ENCODE peak calls at places on chromosomes 13 and 19, in five cellular contexts. One of them, this sample, is unnamed.
A peak's percentile ranks its signal among the peaks of the same experiment; 100 is the strongest.

GRCh38 chr19:49118565-49119410 is at the start of gene C19orf73:
- DNase-seq in GM12878: peak; percentile 69
- DNase-seq in H1: peak; percentile 94
- DNase-seq in K562: peak; percentile 97
- DNase-seq in HepG2: peak; percentile 82
- DNase-seq in this sample: peak; percentile 99

GRCh38 chr13:98485561-98485960 is 91.3 kb downstream of the STK24 start:
- DNase-seq in GM12878: no peak
- DNase-seq in H1: no peak
- DNase-seq in K562: no peak
- DNase-seq in HepG2: no peak
- DNase-seq in this sample: no peak

GRCh38 chr19:35416331-35416730 is 31.7 kb upstream of the FFAR2 start:
- DNase-seq in GM12878: no peak
- DNase-seq in H1: no peak
- DNase-seq in K562: no peak
- DNase-seq in HepG2: no peak
- DNase-seq in this sample: no peak

GRCh38 chr13:107284168-107284567 is 716.2 kb upstream of the ARGLU1 start:
- DNase-seq in GM12878: no peak
- DNase-seq in H1: no peak
- DNase-seq in K562: no peak
- DNase-seq in HepG2: no peak
- DNase-seq in this sample: no peak

GRCh38 chr19:56942749-56943148 is 102.2 kb upstream of the PEG3 start:
- DNase-seq in GM12878: no peak
- DNase-seq in H1: no peak
- DNase-seq in K562: peak; percentile 15
- DNase-seq in HepG2: no peak
- DNase-seq in this sample: peak; percentile 55

GRCh38 chr13:61466280-61466679 is 50.6 kb upstream of the PCDH20 start:
- DNase-seq in GM12878: no peak
- DNase-seq in H1: no peak
- DNase-seq in K562: no peak
- DNase-seq in HepG2: peak; percentile 3
- DNase-seq in this sample: no peak

GRCh38 chr19:39524495-39524894 is 8.2 kb downstream of the EID2B start:
- DNase-seq in GM12878: no peak
- DNase-seq in H1: no peak
- DNase-seq in K562: no peak
- DNase-seq in HepG2: peak; percentile 50
- DNase-seq in this sample: no peak

GRCh38 chr19:56596676-56597075 is 1.6 kb downstream of the ZNF71 start:
- DNase-seq in GM12878: no peak
- DNase-seq in H1: no peak
- DNase-seq in K562: no peak
- DNase-seq in HepG2: no peak
- DNase-seq in this sample: no peak

GRCh38 chr13:69948016-69948415 is 159.6 kb upstream of the ATXN8OS start:
- DNase-seq in GM12878: peak; percentile 59
- DNase-seq in H1: no peak
- DNase-seq in K562: no peak
- DNase-seq in HepG2: no peak
- DNase-seq in this sample: no peak

GRCh38 chr19:7216373-7216902 is 77.8 kb downstream of the INSR start:
- DNase-seq in GM12878: no peak
- DNase-seq in H1: no peak
- DNase-seq in K562: no peak
- DNase-seq in HepG2: no peak
- DNase-seq in this sample: no peak

GRCh38 chr13:45269204-45269603 is 68.4 kb upstream of the KCTD4 start:
- DNase-seq in GM12878: no peak
- DNase-seq in H1: no peak
- DNase-seq in K562: no peak
- DNase-seq in HepG2: no peak
- DNase-seq in this sample: no peak

GRCh38 chr13:109332501-109333499 is 453.6 kb downstream of the IRS2 start:
- DNase-seq in GM12878: no peak
- DNase-seq in H1: no peak
- DNase-seq in K562: no peak
- DNase-seq in HepG2: no peak
- DNase-seq in this sample: no peak

GRCh38 chr13:102968572-102969228 is 97.5 kb downstream of the SLC10A2 start:
- DNase-seq in GM12878: no peak
- DNase-seq in H1: no peak
- DNase-seq in K562: no peak
- DNase-seq in HepG2: peak; percentile 37
- DNase-seq in this sample: no peak

GRCh38 chr19:18290250-18291018 is 9.0 kb upstream of the JUND start:
- DNase-seq in GM12878: peak; percentile 79
- DNase-seq in H1: no peak
- DNase-seq in K562: no peak
- DNase-seq in HepG2: no peak
- DNase-seq in this sample: no peak

GRCh38 chr19:3098515-3099346 is 4.6 kb downstream of the GNA11 start:
- DNase-seq in GM12878: no peak
- DNase-seq in H1: peak; percentile 44
- DNase-seq in K562: no peak
- DNase-seq in HepG2: no peak
- DNase-seq in this sample: no peak

GRCh38 chr13:92967923-92968322 is 258.7 kb upstream of the GPC6 start:
- DNase-seq in GM12878: no peak
- DNase-seq in H1: no peak
- DNase-seq in K562: no peak
- DNase-seq in HepG2: peak; percentile 18
- DNase-seq in this sample: no peak

GRCh38 chr13:77492982-77493381 is 42.5 kb upstream of the SCEL start:
- DNase-seq in GM12878: no peak
- DNase-seq in H1: no peak
- DNase-seq in K562: no peak
- DNase-seq in HepG2: peak; percentile 4
- DNase-seq in this sample: peak; percentile 26

GRCh38 chr13:72651196-72651595 is 76.2 kb downstream of the MZT1 start:
- DNase-seq in GM12878: no peak
- DNase-seq in H1: no peak
- DNase-seq in K562: no peak
- DNase-seq in HepG2: peak; percentile 17
- DNase-seq in this sample: peak; percentile 32

GRCh38 chr19:40638327-40638726 is 37.2 kb downstream of the LTBP4 start:
- DNase-seq in GM12878: no peak
- DNase-seq in H1: no peak
- DNase-seq in K562: no peak
- DNase-seq in HepG2: no peak
- DNase-seq in this sample: no peak

GRCh38 chr13:67964091-67964490 is 734.0 kb upstream of the PCDH9 start:
- DNase-seq in GM12878: no peak
- DNase-seq in H1: no peak
- DNase-seq in K562: no peak
- DNase-seq in HepG2: no peak
- DNase-seq in this sample: no peak
- TF ChIP-seq EP300 in GM12878: no peak
- TF ChIP-seq EP300 in H1: no peak
- TF ChIP-seq EP300 in K562: no peak
- TF ChIP-seq EP300 in HepG2: no peak
- TF ChIP-seq EP300 in this sample: no peak

GRCh38 chr13:90686438-90686837 is 661.0 kb upstream of the MIR17HG start:
- DNase-seq in GM12878: no peak
- DNase-seq in H1: no peak
- DNase-seq in K562: no peak
- DNase-seq in HepG2: no peak
- DNase-seq in this sample: no peak
- TF ChIP-seq GABPA in GM12878: no peak
- TF ChIP-seq GABPA in H1: no peak
- TF ChIP-seq GABPA in K562: no peak
- TF ChIP-seq GABPA in HepG2: no peak
- TF ChIP-seq GABPA in this sample: no peak

GRCh38 chr19:16895467-16896097 is 6.8 kb downstream of the F2RL3 start:
- DNase-seq in GM12878: no peak
- DNase-seq in H1: no peak
- DNase-seq in K562: no peak
- DNase-seq in HepG2: no peak
- DNase-seq in this sample: no peak
- TF ChIP-seq RFX5 in GM12878: no peak
- TF ChIP-seq RFX5 in H1: no peak
- TF ChIP-seq RFX5 in K562: no peak
- TF ChIP-seq RFX5 in HepG2: no peak
- TF ChIP-seq RFX5 in this sample: no peak

DNA sequence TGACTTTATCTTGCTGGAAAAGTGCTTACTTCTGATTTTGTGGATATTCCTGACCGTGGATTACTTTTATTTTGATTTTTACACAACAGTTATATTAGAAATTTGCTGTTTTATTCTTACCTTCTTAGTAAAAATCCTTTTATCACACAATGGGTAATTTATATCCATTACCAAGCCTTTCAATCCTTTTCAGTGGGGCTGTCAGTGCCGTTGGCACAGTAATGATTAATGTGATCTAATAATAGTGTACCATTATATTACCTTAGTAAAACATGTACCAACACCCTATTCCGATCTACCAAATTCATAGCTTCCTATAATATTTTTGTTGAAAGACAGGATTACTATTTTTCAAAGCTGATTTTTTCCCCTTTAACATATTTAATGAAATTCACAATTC is 87.3 kb upstream of the ZNF536 start:
- DNase-seq in GM12878: no peak
- DNase-seq in H1: no peak
- DNase-seq in K562: no peak
- DNase-seq in HepG2: no peak
- DNase-seq in this sample: no peak
- TF ChIP-seq EP300 in GM12878: no peak
- TF ChIP-seq EP300 in H1: no peak
- TF ChIP-seq EP300 in K562: no peak
- TF ChIP-seq EP300 in HepG2: no peak
- TF ChIP-seq EP300 in this sample: no peak

GRCh38 chr13:113862191-113862765 is 1.6 kb downstream of the GAS6 start:
- DNase-seq in GM12878: no peak
- DNase-seq in H1: peak; percentile 50
- DNase-seq in K562: no peak
- DNase-seq in HepG2: no peak
- DNase-seq in this sample: no peak

GRCh38 chr13:113859311-113860050 is 4.4 kb downstream of the GAS6 start:
- DNase-seq in GM12878: no peak
- DNase-seq in H1: no peak
- DNase-seq in K562: no peak
- DNase-seq in HepG2: no peak
- DNase-seq in this sample: no peak

GRCh38 chr13:113861433-113862030 is 2.3 kb downstream of the GAS6 start:
- DNase-seq in GM12878: no peak
- DNase-seq in H1: peak; percentile 51
- DNase-seq in K562: no peak
- DNase-seq in HepG2: no peak
- DNase-seq in this sample: peak; percentile 91

GRCh38 chr13:113860579-113861432 is 3.1 kb downstream of the GAS6 start:
- DNase-seq in GM12878: no peak
- DNase-seq in H1: peak; percentile 78
- DNase-seq in K562: peak; percentile 72
- DNase-seq in HepG2: no peak
- DNase-seq in this sample: no peak

GRCh38 chr13:113860051-113860471 is 3.8 kb downstream of the GAS6 start:
- DNase-seq in GM12878: no peak
- DNase-seq in H1: peak; percentile 53
- DNase-seq in K562: no peak
- DNase-seq in HepG2: peak; percentile 34
- DNase-seq in this sample: no peak
- TF ChIP-seq GABPA in GM12878: no peak
- TF ChIP-seq GABPA in H1: no peak
- TF ChIP-seq GABPA in K562: no peak
- TF ChIP-seq GABPA in HepG2: no peak
- TF ChIP-seq GABPA in this sample: no peak

DNA sequence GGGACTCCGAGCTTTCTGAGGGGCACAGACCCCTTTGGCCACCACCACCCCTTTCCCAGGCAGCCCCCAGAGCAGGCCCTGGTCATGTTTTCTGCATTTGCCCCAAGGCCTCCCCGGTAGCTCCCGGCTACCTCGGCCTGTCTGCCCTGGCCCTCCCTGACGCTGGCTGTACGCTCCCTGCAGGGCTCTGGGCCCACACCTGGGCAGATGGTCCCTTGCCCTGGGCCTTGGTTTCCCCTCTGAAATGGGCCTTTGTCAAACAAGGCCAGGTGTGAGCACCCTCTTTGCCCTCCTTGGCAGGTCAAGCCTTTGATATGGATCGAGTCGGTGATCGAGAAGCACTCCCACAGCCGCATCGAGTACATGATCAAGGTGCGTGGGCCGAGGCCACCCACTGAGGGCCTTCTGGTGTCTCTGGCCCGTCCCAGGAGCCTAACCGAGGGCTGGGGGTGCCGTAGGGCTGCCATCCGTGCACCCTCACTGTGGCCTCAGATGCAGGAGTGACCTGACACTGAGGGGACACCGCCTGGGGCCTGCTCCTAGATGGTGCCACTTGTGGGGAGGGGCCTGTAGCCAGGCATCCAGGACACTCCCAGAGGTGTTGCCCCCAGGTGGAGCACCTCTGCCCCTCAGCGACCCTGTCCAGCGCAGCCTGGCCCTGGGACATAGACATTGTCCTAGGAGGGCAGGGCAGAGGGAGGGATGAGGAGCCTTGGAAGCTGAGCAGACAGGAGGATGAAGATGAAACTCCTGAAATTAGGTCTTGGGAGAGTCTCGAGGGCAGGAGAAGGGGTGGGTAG is 30.3 kb downstream of the AP1M1 start:
- DNase-seq in GM12878: no peak
- DNase-seq in H1: no peak
- DNase-seq in K562: no peak
- DNase-seq in HepG2: no peak
- DNase-seq in this sample: no peak
- TF ChIP-seq RFX5 in GM12878: no peak
- TF ChIP-seq RFX5 in H1: no peak
- TF ChIP-seq RFX5 in K562: no peak
- TF ChIP-seq RFX5 in HepG2: no peak
- TF ChIP-seq RFX5 in this sample: no peak

DNA sequence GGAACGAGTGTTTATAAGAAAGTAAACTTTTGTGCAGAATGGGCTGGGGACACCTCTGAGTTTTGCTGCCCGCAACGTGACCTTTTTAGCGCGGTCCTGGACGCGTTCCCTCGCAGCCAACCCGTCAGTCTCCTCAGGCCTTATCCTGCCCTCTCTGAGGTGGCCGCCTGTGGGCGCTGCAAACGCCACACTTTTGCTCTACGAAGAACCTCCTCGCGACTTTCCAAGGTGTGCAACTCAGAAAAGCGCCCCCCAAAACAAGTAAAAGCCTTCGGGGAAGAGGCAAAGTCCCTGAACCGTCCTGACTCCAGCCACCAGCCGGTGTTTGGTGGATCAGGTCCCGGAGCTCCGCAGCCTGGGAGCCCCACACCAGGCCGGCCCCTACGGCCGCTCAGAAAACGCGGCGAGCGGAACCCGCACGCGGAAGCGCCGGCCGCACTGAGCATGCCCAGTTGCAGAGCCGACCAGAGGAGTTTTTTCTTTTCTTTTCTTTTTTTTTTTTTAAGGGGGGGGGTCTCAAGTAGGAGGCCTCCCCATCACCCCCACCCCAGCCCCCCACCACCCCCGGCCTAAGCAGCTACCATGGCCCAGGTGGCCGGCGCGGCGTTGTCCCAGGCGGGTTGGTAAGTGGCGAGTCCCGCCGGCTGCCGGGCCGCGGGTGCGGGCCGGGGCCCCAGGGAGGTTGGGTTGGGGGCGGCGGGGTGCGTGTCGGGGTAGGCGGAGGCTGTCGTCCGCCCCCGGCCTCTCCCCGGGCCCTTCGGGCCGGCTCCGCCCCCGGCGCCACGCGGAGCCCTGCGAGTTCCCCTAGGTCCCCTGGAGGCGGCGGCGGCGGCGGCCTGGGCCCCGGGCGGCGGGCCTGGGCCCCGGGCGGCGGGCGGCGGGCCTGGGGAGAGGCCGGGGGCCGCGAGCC is at the start of gene TDRD3:
- DNase-seq in GM12878: peak; percentile 59
- DNase-seq in H1: peak; percentile 86
- DNase-seq in K562: peak; percentile 75
- DNase-seq in HepG2: peak; percentile 81
- DNase-seq in this sample: peak; percentile 90
- TF ChIP-seq EP300 in GM12878: no peak
- TF ChIP-seq EP300 in H1: no peak
- TF ChIP-seq EP300 in K562: no peak
- TF ChIP-seq EP300 in HepG2: no peak
- TF ChIP-seq EP300 in this sample: no peak